ENCODE peak calls at places on chromosomes 4 and X, in seven cellular contexts. Z, K, Y, P, V, O and W are unnamed samples.

GRCh38 chr4:26083987-26084386 is 170.0 kb downstream of the SMIM20 start:
- DNase-seq in O (peak), Y (peak), K (no peak), V (no peak), P (peak), Z (no peak), W (peak)

GRCh38 chr4:117560329-117560728 is 474.0 kb upstream of the NDST3 start:
- DNase-seq in Z (no peak), V (no peak), P (no peak), Y (peak), K (no peak), O (peak), W (no peak)

GRCh38 chrX:69121321-69122000 is 43.8 kb downstream of the PJA1 start:
- DNase-seq in Y (no peak), V (no peak), O (no peak), P (no peak), Z (no peak), K (no peak), W (no peak)

GRCh38 chr4:3441501-3442459 is at the start of gene HGFAC:
- DNase-seq in K (no peak), Y (no peak), V (no peak), Z (no peak), O (no peak), P (no peak), W (no peak)

GRCh38 chr4:68021185-68021584 is 57.9 kb upstream of the TMPRSS11A start:
- DNase-seq in Y (peak), P (peak), O (peak), K (no peak), Z (no peak), V (no peak), W (no peak)

GRCh38 chr4:155615054-155615887 is 51.4 kb upstream of the GUCY1A1 start:
- DNase-seq in O (no peak), K (no peak), Z (no peak), P (no peak), V (no peak), Y (no peak), W (no peak)

GRCh38 chrX:91414710-91415109 is 19.9 kb upstream of the PABPC5 start:
- DNase-seq in O (no peak), P (no peak), Z (no peak), Y (peak), V (no peak), K (no peak), W (no peak)

GRCh38 chr4:80202190-80202711 is 4.9 kb downstream of the PRDM8 start:
- DNase-seq in P (no peak), Z (peak), Y (peak), O (peak), V (peak), K (peak), W (no peak)

GRCh38 chr4:182143086-182143821 is 99.9 kb upstream of the TENM3 start:
- DNase-seq in K (no peak), Z (no peak), Y (no peak), V (no peak), O (peak), P (no peak), W (no peak)

GRCh38 chrX:15143050-15143824 is 126.6 kb downstream of the ASB9 start:
- DNase-seq in K (peak), V (peak), Y (peak), Z (no peak), O (peak), P (no peak), W (no peak)

GRCh38 chr4:147799986-147800555 is 68.2 kb downstream of the ARHGAP10 start:
- DNase-seq in Y (no peak), V (no peak), P (no peak), Z (no peak), K (peak), O (no peak), W (no peak)

GRCh38 chr4:168433576-168433975 is 46.7 kb downstream of the DDX60L start:
- DNase-seq in P (no peak), Y (peak), K (no peak), Z (no peak), O (no peak), V (no peak), W (no peak)

GRCh38 chr4:153111426-153112070 is 92.7 kb upstream of the TRIM2 start:
- DNase-seq in V (no peak), Z (no peak), O (no peak), K (no peak), P (no peak), Y (no peak), W (no peak)

GRCh38 chrX:119093991-119094741 is 21.4 kb downstream of the CT47C1 start:
- DNase-seq in Z (no peak), P (no peak), O (peak), Y (peak), V (no peak), K (no peak), W (peak)

GRCh38 chr4:103996637-103997036 is 276.9 kb upstream of the TACR3 start:
- DNase-seq in Z (no peak), K (no peak), Y (peak), O (peak), P (peak), V (peak), W (no peak)

GRCh38 chr4:93827272-93827947 is 1.1 kb upstream of the ATOH1 start:
- DNase-seq in Y (no peak), K (no peak), O (no peak), V (no peak), Z (no peak), P (no peak), W (no peak)

GRCh38 chr4:98539741-98540140 is 118.7 kb downstream of the TSPAN5 start:
- DNase-seq in Y (no peak), P (no peak), V (no peak), K (no peak), O (no peak), Z (no peak), W (no peak)